ENCODE peak calls at places on chromosomes 2 and 18, in ten cellular contexts. One of them, this sample, is unnamed. For H3K4me1, the result is how much of the 10 kb centered on the place peaks cover.

GRCh38 chr2:47771211-47771610 is 11.7 kb upstream of the MSH6 start:
- DNase-seq in stomach: no peak
- DNase-seq in ovary: no peak
- DNase-seq in transverse colon: no peak
- DNase-seq in A549: peak
- DNase-seq in H1: no peak
- DNase-seq in SK-N-SH: no peak
- DNase-seq in sigmoid colon: no peak
- DNase-seq in K562: peak
- DNase-seq in tibial nerve: no peak
- DNase-seq in this sample: no peak

GRCh38 chr2:69291004-69291650 is 95.9 kb downstream of the GFPT1 start:
- DNase-seq in transverse colon: no peak
- DNase-seq in SK-N-SH: no peak
- DNase-seq in A549: peak
- DNase-seq in K562: no peak
- DNase-seq in ovary: no peak
- DNase-seq in stomach: no peak
- DNase-seq in sigmoid colon: no peak
- DNase-seq in H1: no peak
- DNase-seq in tibial nerve: no peak
- DNase-seq in this sample: no peak

GRCh38 chr2:79011485-79011884 is 14.0 kb upstream of the REG3G start:
- DNase-seq in SK-N-SH: no peak
- DNase-seq in H1: no peak
- DNase-seq in transverse colon: no peak
- DNase-seq in tibial nerve: no peak
- DNase-seq in stomach: no peak
- DNase-seq in K562: no peak
- DNase-seq in A549: no peak
- DNase-seq in ovary: no peak
- DNase-seq in sigmoid colon: no peak
- DNase-seq in this sample: no peak

GRCh38 chr18:11149441-11150270 is at the start of gene PIEZO2:
- DNase-seq in stomach: peak
- DNase-seq in ovary: peak
- DNase-seq in SK-N-SH: peak
- DNase-seq in K562: peak
- DNase-seq in A549: peak
- DNase-seq in H1: no peak
- DNase-seq in sigmoid colon: peak
- DNase-seq in transverse colon: peak
- DNase-seq in tibial nerve: peak
- DNase-seq in this sample: no peak

GRCh38 chr2:162072181-162072702 is 1.8 kb downstream of the DPP4 start:
- DNase-seq in A549: no peak
- DNase-seq in ovary: no peak
- DNase-seq in SK-N-SH: no peak
- DNase-seq in stomach: no peak
- DNase-seq in K562: no peak
- DNase-seq in sigmoid colon: no peak
- DNase-seq in tibial nerve: no peak
- DNase-seq in H1: no peak
- DNase-seq in transverse colon: no peak
- DNase-seq in this sample: no peak

GRCh38 chr2:168255866-168256265 is 8.5 kb upstream of the STK39 start:
- DNase-seq in tibial nerve: no peak
- DNase-seq in SK-N-SH: no peak
- DNase-seq in ovary: no peak
- DNase-seq in transverse colon: no peak
- DNase-seq in stomach: peak
- DNase-seq in K562: no peak
- DNase-seq in sigmoid colon: no peak
- DNase-seq in A549: no peak
- DNase-seq in H1: no peak
- DNase-seq in this sample: no peak

GRCh38 chr2:73268831-73269685 is 15.2 kb downstream of the FBXO41 start:
- DNase-seq in ovary: no peak
- DNase-seq in SK-N-SH: no peak
- DNase-seq in K562: no peak
- DNase-seq in tibial nerve: no peak
- DNase-seq in A549: peak
- DNase-seq in H1: peak
- DNase-seq in transverse colon: peak
- DNase-seq in sigmoid colon: no peak
- DNase-seq in stomach: peak
- DNase-seq in this sample: no peak

GRCh38 chr18:53843113-53843512 is 381.4 kb downstream of the MBD2 start:
- DNase-seq in tibial nerve: no peak
- DNase-seq in SK-N-SH: no peak
- DNase-seq in sigmoid colon: no peak
- DNase-seq in H1: no peak
- DNase-seq in transverse colon: no peak
- DNase-seq in K562: no peak
- DNase-seq in stomach: no peak
- DNase-seq in ovary: no peak
- DNase-seq in A549: no peak
- DNase-seq in this sample: no peak

GRCh38 chr2:177673602-177674595 is 281.3 kb downstream of the AGPS start:
- DNase-seq in K562: no peak
- DNase-seq in sigmoid colon: no peak
- DNase-seq in H1: no peak
- DNase-seq in A549: peak
- DNase-seq in ovary: no peak
- DNase-seq in stomach: no peak
- DNase-seq in transverse colon: no peak
- DNase-seq in tibial nerve: no peak
- DNase-seq in SK-N-SH: no peak
- DNase-seq in this sample: no peak

GRCh38 chr2:202278944-202279343 is 13.4 kb downstream of the NOP58 start:
- DNase-seq in transverse colon: no peak
- DNase-seq in A549: peak
- DNase-seq in K562: no peak
- DNase-seq in sigmoid colon: no peak
- DNase-seq in ovary: no peak
- DNase-seq in SK-N-SH: peak
- DNase-seq in stomach: no peak
- DNase-seq in tibial nerve: no peak
- DNase-seq in H1: no peak
- DNase-seq in this sample: no peak

GRCh38 chr2:241354668-241355658 is 1.1 kb upstream of the FARP2 start:
- DNase-seq in sigmoid colon: peak
- DNase-seq in ovary: peak
- DNase-seq in tibial nerve: peak
- DNase-seq in transverse colon: peak
- DNase-seq in stomach: peak
- DNase-seq in A549: peak
- DNase-seq in SK-N-SH: peak
- DNase-seq in H1: peak
- DNase-seq in K562: peak
- DNase-seq in this sample: peak

GRCh38 chr2:219434468-219434717 is 250 bp upstream of the SPEG start:
- DNase-seq in ovary: no peak
- DNase-seq in tibial nerve: no peak
- DNase-seq in stomach: no peak
- DNase-seq in H1: no peak
- DNase-seq in sigmoid colon: no peak
- DNase-seq in A549: no peak
- DNase-seq in K562: no peak
- DNase-seq in transverse colon: no peak
- DNase-seq in SK-N-SH: no peak
- DNase-seq in this sample: peak
- H3K4me3 ChIP-seq in ovary: peak
- H3K4me3 ChIP-seq in tibial nerve: no peak
- H3K4me3 ChIP-seq in stomach: peak
- H3K4me3 ChIP-seq in H1: peak
- H3K4me3 ChIP-seq in sigmoid colon: peak
- H3K4me3 ChIP-seq in A549: no peak
- H3K4me3 ChIP-seq in K562: no peak
- H3K4me3 ChIP-seq in transverse colon: peak
- H3K4me3 ChIP-seq in SK-N-SH: no peak
- H3K4me3 ChIP-seq in this sample: no peak

GRCh38 chr2:43125090-43125998 is 101.1 kb downstream of the ZFP36L2 start:
- DNase-seq in ovary: no peak
- DNase-seq in stomach: no peak
- DNase-seq in SK-N-SH: no peak
- DNase-seq in sigmoid colon: peak
- DNase-seq in A549: no peak
- DNase-seq in tibial nerve: no peak
- DNase-seq in K562: no peak
- DNase-seq in H1: no peak
- DNase-seq in transverse colon: no peak
- DNase-seq in this sample: no peak

GRCh38 chr2:43123056-43123455 is 103.3 kb downstream of the ZFP36L2 start:
- DNase-seq in tibial nerve: no peak
- DNase-seq in transverse colon: no peak
- DNase-seq in H1: no peak
- DNase-seq in sigmoid colon: peak
- DNase-seq in A549: no peak
- DNase-seq in ovary: no peak
- DNase-seq in K562: no peak
- DNase-seq in SK-N-SH: no peak
- DNase-seq in stomach: no peak
- DNase-seq in this sample: no peak

GRCh38 chr2:43123486-43123885 is 102.9 kb downstream of the ZFP36L2 start:
- DNase-seq in sigmoid colon: peak
- DNase-seq in tibial nerve: no peak
- DNase-seq in transverse colon: no peak
- DNase-seq in SK-N-SH: no peak
- DNase-seq in H1: no peak
- DNase-seq in stomach: no peak
- DNase-seq in ovary: no peak
- DNase-seq in K562: no peak
- DNase-seq in A549: no peak
- DNase-seq in this sample: no peak

GRCh38 chr2:43124667-43125057 is 101.7 kb downstream of the ZFP36L2 start:
- DNase-seq in A549: no peak
- DNase-seq in ovary: no peak
- DNase-seq in transverse colon: no peak
- DNase-seq in H1: no peak
- DNase-seq in tibial nerve: no peak
- DNase-seq in SK-N-SH: no peak
- DNase-seq in stomach: no peak
- DNase-seq in K562: no peak
- DNase-seq in sigmoid colon: peak
- DNase-seq in this sample: no peak

GRCh38 chr2:43123981-43124666 is 102.3 kb downstream of the ZFP36L2 start:
- DNase-seq in stomach: no peak
- DNase-seq in sigmoid colon: peak
- DNase-seq in ovary: no peak
- DNase-seq in tibial nerve: no peak
- DNase-seq in K562: no peak
- DNase-seq in SK-N-SH: no peak
- DNase-seq in A549: no peak
- DNase-seq in H1: no peak
- DNase-seq in transverse colon: no peak
- DNase-seq in this sample: no peak
- TF ChIP-seq EP300 in stomach: no peak
- TF ChIP-seq EP300 in sigmoid colon: no peak
- TF ChIP-seq EP300 in ovary: no peak
- TF ChIP-seq EP300 in tibial nerve: no peak
- TF ChIP-seq EP300 in K562: no peak
- TF ChIP-seq EP300 in SK-N-SH: no peak
- TF ChIP-seq EP300 in A549: no peak
- TF ChIP-seq EP300 in H1: no peak
- TF ChIP-seq EP300 in transverse colon: no peak
- TF ChIP-seq EP300 in this sample: no peak

GRCh38 chr18:48841381-48842258 is 109.1 kb downstream of the SMAD7 start:
- DNase-seq in H1: no peak
- DNase-seq in sigmoid colon: no peak
- DNase-seq in A549: no peak
- DNase-seq in K562: peak
- DNase-seq in stomach: no peak
- DNase-seq in ovary: peak
- DNase-seq in tibial nerve: no peak
- DNase-seq in transverse colon: no peak
- DNase-seq in SK-N-SH: peak
- DNase-seq in this sample: no peak

GRCh38 chr18:48843596-48843995 is 107.2 kb downstream of the SMAD7 start:
- DNase-seq in K562: no peak
- DNase-seq in H1: no peak
- DNase-seq in transverse colon: no peak
- DNase-seq in SK-N-SH: no peak
- DNase-seq in stomach: no peak
- DNase-seq in sigmoid colon: no peak
- DNase-seq in A549: no peak
- DNase-seq in tibial nerve: no peak
- DNase-seq in ovary: peak
- DNase-seq in this sample: no peak

GRCh38 chr18:48843162-48843561 is 107.6 kb downstream of the SMAD7 start:
- DNase-seq in sigmoid colon: no peak
- DNase-seq in ovary: peak
- DNase-seq in K562: no peak
- DNase-seq in transverse colon: no peak
- DNase-seq in SK-N-SH: no peak
- DNase-seq in tibial nerve: no peak
- DNase-seq in H1: no peak
- DNase-seq in A549: no peak
- DNase-seq in stomach: no peak
- DNase-seq in this sample: peak

GRCh38 chr18:48844271-48844670 is 106.5 kb downstream of the SMAD7 start:
- DNase-seq in transverse colon: no peak
- DNase-seq in A549: no peak
- DNase-seq in SK-N-SH: no peak
- DNase-seq in sigmoid colon: no peak
- DNase-seq in stomach: no peak
- DNase-seq in K562: no peak
- DNase-seq in ovary: peak
- DNase-seq in H1: no peak
- DNase-seq in tibial nerve: no peak
- DNase-seq in this sample: peak

GRCh38 chr18:48842259-48843061 is 108.3 kb downstream of the SMAD7 start:
- DNase-seq in A549: no peak
- DNase-seq in sigmoid colon: no peak
- DNase-seq in SK-N-SH: no peak
- DNase-seq in H1: no peak
- DNase-seq in K562: peak
- DNase-seq in stomach: peak
- DNase-seq in tibial nerve: no peak
- DNase-seq in transverse colon: peak
- DNase-seq in ovary: peak
- DNase-seq in this sample: no peak
- H3K4me1 ChIP-seq in A549: half or more
- H3K4me1 ChIP-seq in sigmoid colon: under half
- H3K4me1 ChIP-seq in SK-N-SH: under half
- H3K4me1 ChIP-seq in H1: under half
- H3K4me1 ChIP-seq in K562: under half
- H3K4me1 ChIP-seq in stomach: under half
- H3K4me1 ChIP-seq in tibial nerve: under half
- H3K4me1 ChIP-seq in transverse colon: under half
- H3K4me1 ChIP-seq in ovary: under half
- H3K4me1 ChIP-seq in this sample: under half

DNA sequence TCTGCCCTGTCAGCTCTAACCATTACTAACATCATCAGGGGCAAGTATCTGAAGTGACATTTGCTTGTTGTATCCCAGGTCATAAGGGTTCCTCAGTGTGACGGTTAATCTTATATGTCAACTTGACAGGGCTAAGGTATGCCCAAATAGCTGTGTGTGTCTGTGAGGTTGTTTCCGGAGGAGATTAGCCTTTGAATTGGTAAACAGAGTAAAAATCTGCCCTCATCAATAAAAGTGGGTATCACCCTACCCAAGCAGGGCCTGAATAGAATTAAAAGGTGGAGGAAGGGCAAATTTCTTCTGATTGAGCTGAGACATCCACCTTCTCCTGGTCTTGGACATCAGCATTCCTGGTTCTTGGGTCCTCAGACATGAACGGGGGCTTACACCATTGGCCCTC is 12.8 kb upstream of the TGFA start:
- DNase-seq in K562: no peak
- DNase-seq in A549: no peak
- DNase-seq in tibial nerve: no peak
- DNase-seq in SK-N-SH: no peak
- DNase-seq in sigmoid colon: no peak
- DNase-seq in ovary: no peak
- DNase-seq in stomach: no peak
- DNase-seq in H1: no peak
- DNase-seq in transverse colon: no peak
- DNase-seq in this sample: no peak
- H3K4me3 ChIP-seq in K562: no peak
- H3K4me3 ChIP-seq in A549: no peak
- H3K4me3 ChIP-seq in tibial nerve: no peak
- H3K4me3 ChIP-seq in SK-N-SH: no peak
- H3K4me3 ChIP-seq in sigmoid colon: no peak
- H3K4me3 ChIP-seq in ovary: no peak
- H3K4me3 ChIP-seq in stomach: no peak
- H3K4me3 ChIP-seq in H1: no peak
- H3K4me3 ChIP-seq in transverse colon: no peak
- H3K4me3 ChIP-seq in this sample: no peak